ENCODE peak calls at places on chromosomes 3 and 15, in seven cellular contexts. Y, M, S, D, K, J and B are unnamed samples.

GRCh38 chr3:140443073-140443472 is 234.8 kb upstream of the TRIM42 start:
- DNase-seq in Y (no peak), M (no peak), S (no peak), D (no peak), K (no peak), J (no peak), B (no peak)

GRCh38 chr3:16604887-16605602 is at the start of gene DAZL:
- DNase-seq in Y (no peak), M (no peak), S (no peak), D (no peak), K (no peak), J (no peak), B (no peak)

GRCh38 chr3:156388469-156389150 is 166.3 kb downstream of the SSR3 start:
- DNase-seq in Y (no peak), M (no peak), S (peak), D (no peak), K (no peak), J (peak), B (no peak)

GRCh38 chr3:23966308-23966707 is 21.2 kb downstream of the NR1D2 start:
- DNase-seq in Y (no peak), M (no peak), S (no peak), D (no peak), K (peak), J (peak), B (no peak)

GRCh38 chr15:88378259-88378658 is 88.9 kb downstream of the MRPL46 start:
- DNase-seq in Y (no peak), M (no peak), S (no peak), D (no peak), K (no peak), J (peak), B (no peak)

GRCh38 chr3:150497956-150498355 is 48.3 kb downstream of the SERP1 start:
- DNase-seq in Y (no peak), M (no peak), S (no peak), D (no peak), K (no peak), J (peak), B (no peak)

GRCh38 chr15:39799552-39800011 is 16.9 kb upstream of the FSIP1 start:
- DNase-seq in Y (no peak), M (no peak), S (no peak), D (no peak), K (no peak), J (no peak), B (no peak)

GRCh38 chr3:33687406-33688010 is 30.5 kb downstream of the CLASP2 start:
- DNase-seq in Y (no peak), M (no peak), S (no peak), D (no peak), K (peak), J (peak), B (no peak)

GRCh38 chr15:55587321-55588069 is 650 bp downstream of the PYGO1 start:
- DNase-seq in Y (peak), M (no peak), S (peak), D (no peak), K (no peak), J (peak), B (peak)

GRCh38 chr15:69980311-69981059 is 117.2 kb downstream of the TLE3 start:
- DNase-seq in Y (no peak), M (peak), S (peak), D (no peak), K (no peak), J (no peak), B (no peak)

GRCh38 chr3:170307998-170308398 is 49.5 kb upstream of the SKIL start:
- DNase-seq in Y (no peak), M (no peak), S (no peak), D (no peak), K (no peak), J (peak), B (no peak)

GRCh38 chr3:193297421-193297820 is 56.4 kb downstream of the PLAAT1 start:
- DNase-seq in Y (no peak), M (no peak), S (peak), D (no peak), K (peak), J (no peak), B (no peak)

GRCh38 chr15:89482139-89482538 is 14.2 kb downstream of the RHCG start:
- DNase-seq in Y (no peak), M (no peak), S (no peak), D (no peak), K (no peak), J (no peak), B (no peak)

GRCh38 chr15:30992465-30992864 is 1.0 kb upstream of the MTMR10 start:
- DNase-seq in Y (no peak), M (no peak), S (no peak), D (no peak), K (no peak), J (no peak), B (no peak)

GRCh38 chr3:125072749-125073404 is 17.1 kb upstream of the HEG1 start:
- DNase-seq in Y (no peak), M (no peak), S (no peak), D (no peak), K (no peak), J (no peak), B (peak)

GRCh38 chr15:33720952-33721351 is 247.3 kb upstream of the CHRM5 start:
- DNase-seq in Y (no peak), M (no peak), S (no peak), D (no peak), K (peak), J (peak), B (no peak)

GRCh38 chr3:175893566-175893965 is 1034.4 kb downstream of the NAALADL2 start:
- DNase-seq in Y (no peak), M (no peak), S (no peak), D (no peak), K (no peak), J (no peak), B (peak)

GRCh38 chr15:77568960-77569646 is 63.6 kb downstream of the LINGO1 start:
- DNase-seq in Y (no peak), M (no peak), S (no peak), D (no peak), K (no peak), J (peak), B (no peak)

GRCh38 chr3:156843071-156843808 is 17.1 kb downstream of the LEKR1 start:
- DNase-seq in Y (no peak), M (no peak), S (no peak), D (no peak), K (no peak), J (no peak), B (no peak)

GRCh38 chr15:69979269-69979668 is 118.4 kb downstream of the TLE3 start:
- DNase-seq in Y (peak), M (peak), S (peak), D (no peak), K (no peak), J (peak), B (no peak)

GRCh38 chr15:63718590-63719035 is 115.1 kb downstream of the HERC1 start:
- DNase-seq in Y (no peak), M (no peak), S (no peak), D (no peak), K (peak), J (peak), B (no peak)

GRCh38 chr3:71388535-71389120 is 194.9 kb downstream of the FOXP1 start:
- DNase-seq in Y (no peak), M (no peak), S (no peak), D (no peak), K (no peak), J (no peak), B (no peak)

GRCh38 chr3:8500208-8500961 is 1.2 kb upstream of the LMCD1 start:
- DNase-seq in Y (peak), M (no peak), S (no peak), D (no peak), K (peak), J (peak), B (peak)

GRCh38 chr3:87127286-87127685 is 99.8 kb upstream of the CHMP2B start:
- DNase-seq in Y (no peak), M (no peak), S (no peak), D (no peak), K (no peak), J (peak), B (no peak)

GRCh38 chr3:117928836-117929235 is 1105.8 kb downstream of the IGSF11 start:
- DNase-seq in Y (no peak), M (no peak), S (no peak), D (no peak), K (no peak), J (no peak), B (peak)

GRCh38 chr15:47908950-47909670 is 191.8 kb downstream of the SEMA6D start:
- DNase-seq in Y (no peak), M (no peak), S (no peak), D (no peak), K (no peak), J (peak), B (no peak)

GRCh38 chr15:34609658-34610057 is 26.2 kb upstream of the GOLGA8B start:
- DNase-seq in Y (no peak), M (no peak), S (peak), D (no peak), K (no peak), J (no peak), B (peak)

GRCh38 chr3:188469228-188469885 is 315.4 kb downstream of the LPP start:
- DNase-seq in Y (no peak), M (no peak), S (no peak), D (no peak), K (no peak), J (peak), B (no peak)

GRCh38 chr3:134496481-134497071 is 10.7 kb downstream of the CEP63 start:
- DNase-seq in Y (no peak), M (no peak), S (peak), D (no peak), K (no peak), J (no peak), B (peak)

GRCh38 chr3:134620476-134621115 is 30.2 kb downstream of the KY start:
- DNase-seq in Y (no peak), M (peak), S (no peak), D (no peak), K (no peak), J (no peak), B (no peak)

GRCh38 chr3:87437765-87438164 is 161.4 kb upstream of the POU1F1 start:
- DNase-seq in Y (no peak), M (no peak), S (no peak), D (no peak), K (no peak), J (no peak), B (no peak)

GRCh38 chr15:27668471-27669220 is 430.5 kb downstream of the OCA2 start:
- DNase-seq in Y (no peak), M (no peak), S (no peak), D (no peak), K (no peak), J (no peak), B (no peak)

GRCh38 chr3:123586966-123587365 is 2.1 kb upstream of the HACD2 start:
- DNase-seq in Y (no peak), M (no peak), S (no peak), D (no peak), K (no peak), J (no peak), B (no peak)

GRCh38 chr3:120816728-120817127 is 74.2 kb downstream of the GTF2E1 start:
- DNase-seq in Y (no peak), M (no peak), S (peak), D (no peak), K (no peak), J (no peak), B (no peak)

GRCh38 chr15:40239671-40240618 is 1.1 kb downstream of the PAK6 start:
- DNase-seq in Y (no peak), M (peak), S (no peak), D (no peak), K (no peak), J (no peak), B (no peak)

GRCh38 chr3:194296448-194296831 is 54.7 kb downstream of the CPN2 start:
- DNase-seq in Y (peak), M (no peak), S (no peak), D (no peak), K (peak), J (peak), B (no peak)

GRCh38 chr3:30660128-30660525 is 53.7 kb downstream of the TGFBR2 start:
- DNase-seq in Y (no peak), M (no peak), S (no peak), D (no peak), K (no peak), J (no peak), B (no peak)
- TF ChIP-seq CTCF in Y (no peak), M (no peak), S (no peak), D (no peak), K (no peak), J (no peak), B (no peak)

DNA sequence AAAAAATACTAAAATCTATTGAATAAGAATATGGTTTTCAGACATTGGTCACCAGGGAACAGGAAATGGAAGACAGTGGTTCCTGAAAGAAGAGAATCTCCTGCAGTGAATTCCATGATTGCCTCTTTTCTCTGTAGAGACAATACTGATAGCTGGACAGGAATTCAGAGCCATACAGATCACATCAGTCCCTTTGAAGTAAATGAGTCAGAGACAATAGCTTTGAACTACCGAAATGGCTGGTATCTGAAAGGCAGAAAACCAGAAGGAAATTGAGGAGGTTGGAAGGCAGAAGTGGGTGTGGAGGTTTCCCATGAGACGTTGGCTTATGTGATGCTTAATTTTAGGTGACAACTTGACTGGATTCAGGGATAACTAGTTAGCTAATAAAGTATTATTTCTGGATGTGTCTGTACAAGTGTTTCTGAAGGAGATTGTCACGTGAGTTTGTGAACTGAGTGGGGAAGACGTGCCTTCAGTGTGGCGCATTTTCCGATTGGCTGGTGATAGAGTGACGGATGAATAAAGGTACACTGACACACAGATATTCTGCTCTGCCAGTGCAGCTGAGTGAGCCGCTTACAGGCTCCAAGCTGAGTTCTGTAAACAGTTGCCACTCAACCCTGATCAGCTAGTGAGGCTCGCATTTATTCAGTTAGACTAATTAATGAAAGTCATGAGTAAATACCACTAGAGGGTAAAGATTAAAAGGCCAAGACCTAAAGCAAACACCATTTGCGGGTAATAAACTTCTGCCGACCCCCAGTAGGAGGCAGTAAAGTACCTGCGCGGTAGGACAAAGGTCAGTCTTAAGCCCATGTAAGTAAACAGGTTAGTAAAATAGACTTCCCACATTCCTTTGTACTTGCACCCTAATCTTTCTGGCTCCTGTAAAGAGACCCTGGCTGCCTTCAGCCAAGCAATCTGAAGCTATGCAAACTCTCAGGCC is 1298.6 kb downstream of the SI start:
- DNase-seq in Y (peak), M (no peak), S (peak), D (no peak), K (no peak), J (no peak), B (no peak)
- TF ChIP-seq CTCF in Y (peak), M (no peak), S (peak), D (no peak), K (no peak), J (no peak), B (peak)

DNA sequence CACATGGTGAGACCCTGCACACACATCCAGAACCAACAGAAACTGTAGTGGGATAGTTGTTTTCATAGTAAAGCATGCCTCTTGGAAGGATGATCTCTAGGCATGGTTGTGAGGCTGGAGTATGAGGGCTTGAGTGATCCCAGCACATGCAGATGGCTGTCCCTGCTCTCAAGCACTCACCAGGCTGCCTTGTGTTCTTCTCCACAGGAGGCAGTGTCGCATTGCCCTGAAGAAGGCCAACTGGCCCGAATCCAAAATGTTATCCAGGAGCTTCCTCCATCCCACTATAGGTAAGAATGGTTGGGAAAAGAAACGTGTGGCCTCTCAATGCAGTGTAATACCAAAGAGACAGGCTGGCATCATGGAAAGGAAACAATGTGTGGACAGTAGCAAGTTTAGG is 82.7 kb downstream of the TMEM39A start:
- DNase-seq in Y (no peak), M (no peak), S (no peak), D (no peak), K (no peak), J (peak), B (peak)
- TF ChIP-seq CTCF in Y (no peak), M (no peak), S (no peak), D (no peak), K (peak), J (no peak), B (peak)

GRCh38 chr3:14863324-14864100 is 44.8 kb downstream of the FGD5 start:
- DNase-seq in Y (peak), M (no peak), S (no peak), D (no peak), K (no peak), J (no peak), B (no peak)
- TF ChIP-seq CTCF in Y (peak), M (peak), S (peak), D (no peak), K (peak), J (peak), B (peak)

GRCh38 chr15:60651155-60651554 is 172.2 kb upstream of the ICE2 start:
- DNase-seq in Y (no peak), M (no peak), S (no peak), D (no peak), K (no peak), J (no peak), B (no peak)

GRCh38 chr15:60647246-60647645 is 168.3 kb upstream of the ICE2 start:
- DNase-seq in Y (peak), M (no peak), S (no peak), D (no peak), K (no peak), J (no peak), B (no peak)

GRCh38 chr15:60649845-60650548 is 171.1 kb upstream of the ICE2 start:
- DNase-seq in Y (no peak), M (peak), S (peak), D (no peak), K (no peak), J (peak), B (no peak)

GRCh38 chr15:60646595-60646994 is 167.7 kb upstream of the ICE2 start:
- DNase-seq in Y (no peak), M (no peak), S (no peak), D (no peak), K (no peak), J (no peak), B (no peak)

DNA sequence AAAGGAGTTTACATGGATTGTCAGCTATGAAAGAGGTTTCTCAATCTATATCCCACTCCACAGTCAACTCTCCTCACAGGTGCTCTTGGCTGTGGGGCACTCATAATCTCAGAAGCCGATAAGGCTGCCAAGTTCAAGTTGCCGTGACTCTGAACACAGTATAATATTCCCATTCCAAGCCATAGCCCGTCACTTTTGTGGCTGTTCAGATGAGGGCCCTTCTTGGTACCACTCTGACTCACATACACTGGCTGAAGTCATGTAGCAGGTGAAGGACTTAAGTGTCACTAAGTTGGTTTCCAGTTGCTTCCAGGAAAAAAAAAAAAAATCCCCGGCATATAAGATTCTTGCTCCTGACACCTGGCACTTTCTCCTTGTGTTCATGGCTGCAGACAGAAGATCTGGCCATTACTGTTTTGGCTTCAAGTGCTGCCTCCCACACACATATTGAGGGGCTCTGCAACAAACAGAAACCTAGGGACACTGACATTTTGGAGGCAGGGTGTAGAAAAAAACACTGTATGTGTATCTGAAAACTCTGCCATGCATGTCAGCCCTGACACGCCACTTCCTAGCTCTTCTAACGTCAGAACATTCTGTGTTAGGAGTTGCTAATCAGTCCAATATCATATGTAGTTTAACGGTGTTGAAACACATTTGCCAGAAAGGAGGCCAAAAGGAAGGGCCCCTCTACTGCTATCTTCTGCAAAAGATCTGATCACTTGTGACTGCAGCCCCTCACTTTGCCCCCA is 170.2 kb upstream of the ICE2 start:
- DNase-seq in Y (no peak), M (no peak), S (peak), D (no peak), K (no peak), J (no peak), B (no peak)
- TF ChIP-seq CTCF in Y (no peak), M (no peak), S (no peak), D (no peak), K (no peak), J (no peak), B (no peak)

GRCh38 chr3:52511509-52511908 is 16.4 kb downstream of the STAB1 start:
- DNase-seq in Y (no peak), M (no peak), S (no peak), D (no peak), K (no peak), J (no peak), B (no peak)

GRCh38 chr3:52512727-52513126 is 17.6 kb downstream of the STAB1 start:
- DNase-seq in Y (no peak), M (no peak), S (no peak), D (no peak), K (no peak), J (no peak), B (no peak)

GRCh38 chr3:52507359-52507758 is 12.2 kb downstream of the STAB1 start:
- DNase-seq in Y (peak), M (no peak), S (no peak), D (no peak), K (peak), J (peak), B (no peak)

GRCh38 chr3:52512105-52512504 is 17.0 kb downstream of the STAB1 start:
- DNase-seq in Y (no peak), M (no peak), S (no peak), D (no peak), K (no peak), J (no peak), B (no peak)

GRCh38 chr3:52509753-52510328 is 14.7 kb downstream of the STAB1 start:
- DNase-seq in Y (no peak), M (no peak), S (no peak), D (no peak), K (no peak), J (no peak), B (no peak)
- TF ChIP-seq CTCF in Y (no peak), M (no peak), S (peak), D (no peak), K (no peak), J (no peak), B (no peak)